ENCODE peak calls at places on chromosome 15, in seven cellular contexts. G is Peyer's patch; J is EH; I is ELR; P is activated CD8-positive, alpha-beta memory T cell treated with anti-CD3 and anti-CD28 coated beads for 48 hours; K is lung microvascular endothelial cell; T is KG1. M is an unnamed sample.

GRCh38 chr15:28264166-28264565 is 57.8 kb downstream of the HERC2 start:
- DNase-seq in G (no peak), J (no peak), I (no peak), P (no peak), K (no peak), T (no peak), M (no peak)

GRCh38 chr15:57554063-57554820 is 37.5 kb upstream of the MYZAP start:
- DNase-seq in G (no peak), J (no peak), I (no peak), P (no peak), K (peak), T (no peak), M (no peak)

GRCh38 chr15:78979456-78980320 is 34.8 kb upstream of the CTSH start:
- DNase-seq in G (peak), J (peak), I (peak), P (no peak), K (peak), T (no peak), M (peak)

GRCh38 chr15:83372434-83372873 is 74.7 kb upstream of the SH3GL3 start:
- DNase-seq in G (no peak), J (peak), I (peak), P (no peak), K (no peak), T (no peak), M (no peak)

GRCh38 chr15:31023841-31024240 is 32.4 kb upstream of the MTMR10 start:
- DNase-seq in G (no peak), J (peak), I (peak), P (no peak), K (peak), T (no peak), M (no peak)

GRCh38 chr15:50071551-50072258 is 47.3 kb downstream of the ATP8B4 start:
- DNase-seq in G (no peak), J (no peak), I (no peak), P (no peak), K (no peak), T (no peak), M (no peak)

GRCh38 chr15:93047621-93048425 is 41.2 kb downstream of the RGMA start:
- DNase-seq in G (no peak), J (no peak), I (no peak), P (no peak), K (no peak), T (no peak), M (peak)

GRCh38 chr15:35738370-35738769 is 192.4 kb upstream of the DPH6 start:
- DNase-seq in G (no peak), J (peak), I (peak), P (no peak), K (peak), T (no peak), M (no peak)

GRCh38 chr15:58136731-58137130 is 1.4 kb upstream of the AQP9 start:
- DNase-seq in G (no peak), J (peak), I (peak), P (no peak), K (no peak), T (no peak), M (no peak)

GRCh38 chr15:33730815-33731214 is 237.5 kb upstream of the CHRM5 start:
- DNase-seq in G (no peak), J (no peak), I (no peak), P (no peak), K (no peak), T (no peak), M (no peak)

GRCh38 chr15:55518009-55518408 is 10.0 kb upstream of the DNAAF4 start:
- DNase-seq in G (no peak), J (no peak), I (no peak), P (no peak), K (no peak), T (no peak), M (no peak)

GRCh38 chr15:51121118-51121517 is 26.4 kb upstream of the TNFAIP8L3 start:
- DNase-seq in G (no peak), J (peak), I (peak), P (no peak), K (peak), T (no peak), M (no peak)

GRCh38 chr15:70336425-70337009 is 238.8 kb upstream of the TLE3 start:
- DNase-seq in G (peak), J (no peak), I (no peak), P (no peak), K (no peak), T (no peak), M (no peak)

GRCh38 chr15:90087454-90088154 is 14.7 kb downstream of the IDH2 start:
- DNase-seq in G (no peak), J (peak), I (peak), P (no peak), K (peak), T (no peak), M (peak)

GRCh38 chr15:47870956-47871625 is 153.8 kb downstream of the SEMA6D start:
- DNase-seq in G (no peak), J (peak), I (peak), P (no peak), K (peak), T (no peak), M (no peak)

GRCh38 chr15:101522621-101523559 is 33.4 kb upstream of the PCSK6 start:
- DNase-seq in G (no peak), J (no peak), I (no peak), P (no peak), K (no peak), T (no peak), M (no peak)

GRCh38 chr15:33086500-33087141 is 107.9 kb downstream of the FMN1 start:
- DNase-seq in G (no peak), J (peak), I (peak), P (no peak), K (peak), T (no peak), M (no peak)

GRCh38 chr15:26628879-26629529 is 143.9 kb downstream of the GABRB3 start:
- DNase-seq in G (peak), J (peak), I (no peak), P (no peak), K (no peak), T (no peak), M (no peak)

GRCh38 chr15:40908095-40908494 is 13.8 kb downstream of the VPS18 start:
- DNase-seq in G (no peak), J (no peak), I (no peak), P (no peak), K (no peak), T (no peak), M (peak)

GRCh38 chr15:74833376-74834107 is 7.1 kb downstream of the CPLX3 start:
- DNase-seq in G (no peak), J (no peak), I (no peak), P (no peak), K (no peak), T (no peak), M (no peak)

GRCh38 chr15:101446527-101447167 is 42.9 kb downstream of the PCSK6 start:
- DNase-seq in G (no peak), J (no peak), I (peak), P (no peak), K (peak), T (no peak), M (peak)

M was measured in right lobe of liver.